ENCODE peak calls at places on chromosomes 13 and 19, in six cellular contexts. U, X, C, B, W and Y are unnamed samples.

GRCh38 chr19:17424743-17425365 is 5.0 kb downstream of the MVB12A start:
- DNase-seq in W (peak), C (no peak), U (no peak), B (no peak), X (no peak), Y (peak)

GRCh38 chr19:33189453-33189852 is 4.7 kb upstream of the LRP3 start:
- DNase-seq in U (no peak), X (no peak), C (no peak), W (no peak), B (no peak), Y (no peak)

GRCh38 chr19:38105574-38105973 is 118.4 kb downstream of the DPF1 start:
- DNase-seq in X (no peak), U (no peak), C (no peak), W (no peak), B (no peak), Y (no peak)

GRCh38 chr19:51470966-51471365 is 7.4 kb upstream of the CEACAM18 start:
- DNase-seq in C (no peak), X (no peak), U (no peak), W (peak), B (no peak), Y (no peak)

GRCh38 chr13:96684472-96684871 is 309.8 kb downstream of the OXGR1 start:
- DNase-seq in X (no peak), C (no peak), W (no peak), B (no peak), U (no peak), Y (no peak)

GRCh38 chr19:54430306-54431254 is 15.3 kb downstream of the TTYH1 start:
- DNase-seq in C (peak), W (peak), U (peak), B (no peak), X (no peak), Y (no peak)

GRCh38 chr13:50797081-50797480 is 46.4 kb downstream of the DLEU7 start:
- DNase-seq in B (no peak), C (no peak), W (no peak), U (no peak), X (no peak), Y (no peak)

GRCh38 chr19:40347476-40348124 is 597 bp downstream of the C19orf47 start:
- DNase-seq in W (no peak), C (no peak), U (no peak), B (no peak), X (no peak), Y (no peak)

GRCh38 chr13:94705081-94705751 is 7.1 kb downstream of the SOX21 start:
- DNase-seq in B (no peak), C (no peak), W (no peak), X (no peak), U (no peak), Y (no peak)

GRCh38 chr13:105804561-105805190 is 730.8 kb downstream of the EFNB2 start:
- DNase-seq in B (peak), W (no peak), U (no peak), C (peak), X (no peak), Y (no peak)

GRCh38 chr13:25692156-25692555 is 320.4 kb downstream of the ATP8A2 start:
- DNase-seq in B (peak), C (no peak), X (no peak), W (no peak), U (no peak), Y (no peak)

GRCh38 chr19:4589579-4590410 is 30.3 kb upstream of the SEMA6B start:
- DNase-seq in B (no peak), W (peak), U (no peak), X (no peak), C (no peak), Y (peak)

GRCh38 chr19:55525289-55526101 is 11.4 kb downstream of the SBK2 start:
- DNase-seq in X (no peak), U (peak), B (no peak), W (no peak), C (no peak), Y (no peak)

GRCh38 chr13:48235100-48235813 is 2.3 kb downstream of the ITM2B start:
- DNase-seq in B (peak), X (peak), W (peak), U (no peak), C (peak), Y (peak)

GRCh38 chr13:51781246-51782022 is 22.5 kb downstream of the DHRS12 start:
- DNase-seq in C (no peak), X (no peak), B (no peak), U (no peak), W (peak), Y (no peak)

GRCh38 chr13:33250594-33250993 is 35.0 kb downstream of the STARD13 start:
- DNase-seq in U (no peak), C (peak), W (no peak), X (no peak), B (no peak), Y (peak)

GRCh38 chr13:35818577-35819165 is 312.5 kb downstream of the DCLK1 start:
- DNase-seq in W (peak), X (no peak), B (peak), C (peak), U (no peak), Y (peak)

GRCh38 chr19:30649934-30650614 is 277.9 kb downstream of the ZNF536 start:
- DNase-seq in B (peak), X (no peak), W (peak), C (peak), U (no peak), Y (peak)

GRCh38 chr13:39257642-39258041 is 219.4 kb downstream of the NHLRC3 start:
- DNase-seq in B (no peak), C (no peak), U (no peak), X (no peak), W (no peak), Y (no peak)